ENCODE peak calls at places on chromosome 18, in four cellular contexts. V is activated naive CD8-positive, alpha-beta T cell treated with anti-CD3 and anti-CD28 coated beads, Interleukin-2, amount 50 U/mL, for 24 hours; D is anterior cingulate cortex; C is left ventricle myocardium superior. U is an unnamed sample.

GRCh38 chr18:829432-829831 is 17.4 kb upstream of the YES1 start:
- DNase-seq in V (no peak), D (no peak), C (no peak), U (no peak)

GRCh38 chr18:12890500-12890899 is 6.5 kb upstream of the PTPN2 start:
- DNase-seq in V (no peak), D (no peak), C (no peak), U (no peak)

GRCh38 chr18:48502906-48503305 is 35.9 kb upstream of the CTIF start:
- DNase-seq in V (no peak), D (no peak), C (no peak), U (no peak)

GRCh38 chr18:48833701-48834394 is 116.9 kb downstream of the SMAD7 start:
- DNase-seq in V (peak), D (no peak), C (peak), U (peak)

GRCh38 chr18:52160652-52161051 is 179.3 kb upstream of the DCC start:
- DNase-seq in V (no peak), D (no peak), C (no peak), U (no peak)

GRCh38 chr18:46001892-46002291 is 34.8 kb upstream of the EPG5 start:
- DNase-seq in V (no peak), D (no peak), C (no peak), U (no peak)

GRCh38 chr18:57022716-57023115 is 124.2 kb upstream of the BOD1L2 start:
- DNase-seq in V (no peak), D (no peak), C (no peak), U (no peak)

GRCh38 chr18:79001001-79001400 is 21.4 kb downstream of the SALL3 start:
- DNase-seq in V (no peak), D (no peak), C (no peak), U (no peak)

GRCh38 chr18:21163647-21164625 is 52.3 kb upstream of the ROCK1 start:
- DNase-seq in V (no peak), D (no peak), C (no peak), U (no peak)

GRCh38 chr18:74778191-74778847 is 180.6 kb downstream of the ZNF407 start:
- DNase-seq in V (no peak), D (no peak), C (no peak), U (no peak)

GRCh38 chr18:26233208-26233607 is 7.0 kb downstream of the TAF4B start:
- DNase-seq in V (no peak), D (no peak), C (no peak), U (no peak)

GRCh38 chr18:61764381-61764780 is 128.4 kb downstream of the RNF152 start:
- DNase-seq in V (no peak), D (no peak), C (no peak), U (no peak)

GRCh38 chr18:47191956-47192355 is 15.8 kb upstream of the IER3IP1 start:
- DNase-seq in V (no peak), D (no peak), C (no peak), U (no peak)